ENCODE peak calls at places on chromosomes 7 and 10, in nine cellular contexts. J, B, S, U, V, D, A, Q and E are unnamed samples.

GRCh38 chr10:6542999-6543430 is 37.1 kb downstream of the PRKCQ start:
- DNase-seq in J (no peak), B (no peak), S (no peak), U (no peak), V (no peak), D (no peak), A (no peak), Q (no peak), E (no peak)

GRCh38 chr7:2123360-2123759 is 109.4 kb downstream of the MAD1L1 start:
- DNase-seq in J (no peak), B (no peak), S (no peak), U (no peak), V (no peak), D (no peak), A (no peak), Q (no peak), E (no peak)

GRCh38 chr10:13613519-13613918 is 26.8 kb downstream of the PRPF18 start:
- DNase-seq in J (no peak), B (no peak), S (no peak), U (no peak), V (no peak), D (peak; percentile 7), A (peak; percentile 68), Q (peak; percentile 37), E (no peak)

GRCh38 chr7:6221340-6222319 is 50.8 kb downstream of the CYTH3 start:
- DNase-seq in J (no peak), B (no peak), S (no peak), U (no peak), V (no peak), D (no peak), A (no peak), Q (peak; percentile 61), E (no peak)

GRCh38 chr10:97063983-97064837 is 121.5 kb downstream of the SLIT1 start:
- DNase-seq in J (no peak), B (no peak), S (no peak), U (no peak), V (no peak), D (no peak), A (no peak), Q (no peak), E (no peak)

GRCh38 chr10:15211464-15211979 is 43.0 kb upstream of the NMT2 start:
- DNase-seq in J (no peak), B (no peak), S (no peak), U (no peak), V (no peak), D (peak; percentile 66), A (no peak), Q (peak; percentile 87), E (no peak)

GRCh38 chr10:29702288-29703164 is 67.8 kb upstream of the SVIL start:
- DNase-seq in J (no peak), B (no peak), S (no peak), U (no peak), V (no peak), D (no peak), A (no peak), Q (peak; percentile 36), E (no peak)

GRCh38 chr7:977326-978048 is 2.1 kb upstream of the COX19 start:
- DNase-seq in J (peak; percentile 57), B (no peak), S (peak; percentile 92), U (no peak), V (no peak), D (no peak), A (peak; percentile 56), Q (no peak), E (no peak)

GRCh38 chr7:64687249-64687648 is 21.3 kb downstream of the ZNF107 start:
- DNase-seq in J (no peak), B (no peak), S (no peak), U (no peak), V (no peak), D (no peak), A (no peak), Q (no peak), E (no peak)

DNA sequence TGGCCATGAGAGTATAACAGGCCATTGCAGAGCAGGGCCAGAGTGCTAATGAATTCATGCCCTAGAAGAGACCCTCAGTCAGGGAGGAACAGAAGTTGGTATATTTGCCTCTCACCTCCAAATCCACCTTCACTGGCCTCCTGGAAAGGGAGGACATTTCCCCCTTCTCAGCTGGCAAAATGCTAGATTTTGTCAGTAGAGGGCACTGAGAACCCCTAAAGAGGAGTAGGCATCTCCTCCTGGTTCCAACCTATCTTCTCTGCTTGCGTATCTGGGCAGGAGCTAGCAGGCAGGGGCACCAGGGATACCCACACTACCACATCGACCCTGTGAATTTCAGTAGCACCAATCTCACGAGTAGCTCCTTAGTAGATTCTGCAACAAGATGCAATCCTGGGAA is 79.8 kb upstream of the GHITM start:
- DNase-seq in J (no peak), B (no peak), S (no peak), U (no peak), V (no peak), D (no peak), A (no peak), Q (no peak), E (no peak)
- TF ChIP-seq CTCF in J (no peak), B (no peak), S (no peak), U (no peak), V (no peak), D (no peak), A (no peak), Q (no peak), E (no peak)

DNA sequence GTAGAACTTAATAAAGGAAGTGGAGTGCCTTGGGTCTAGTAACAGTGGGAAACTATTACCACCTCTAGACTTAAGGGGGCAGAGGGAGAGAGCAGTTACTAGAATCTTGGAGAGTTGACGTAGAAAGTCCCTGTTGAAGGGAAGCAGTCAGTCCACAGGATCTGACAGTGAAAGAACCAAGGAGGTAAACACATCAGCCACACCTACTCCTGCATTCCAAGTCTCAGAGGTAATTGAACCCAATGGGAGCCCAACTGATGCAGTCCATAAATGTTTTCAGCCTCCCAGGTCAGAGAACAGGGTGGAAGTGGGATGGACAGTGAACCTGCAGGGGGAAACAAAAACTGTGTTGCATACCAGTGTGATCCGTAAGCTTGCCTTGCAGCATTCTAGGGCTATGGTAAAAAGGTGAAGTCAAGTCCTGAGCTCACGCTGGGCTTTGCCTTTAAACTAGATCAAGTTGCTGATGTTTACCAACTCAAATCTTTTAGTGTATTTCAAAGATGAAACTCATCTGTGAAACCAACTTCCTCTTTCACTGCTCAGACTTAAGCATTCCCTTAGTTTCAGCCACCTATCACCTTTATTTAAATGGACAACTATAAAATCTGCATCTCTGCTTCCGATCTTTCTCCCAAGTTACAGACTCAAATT is 57.2 kb downstream of the SLC16A12 start:
- DNase-seq in J (no peak), B (no peak), S (no peak), U (no peak), V (no peak), D (no peak), A (peak; percentile 11), Q (peak; percentile 62), E (no peak)
- H3K4me1 ChIP-seq in J (peaks cover 16% of the 10 kb centered on the region), B (peaks cover 46% of the 10 kb centered on the region), S (peaks cover 55% of the 10 kb centered on the region), U (peaks cover 95% of the 10 kb centered on the region), V (peaks cover 22% of the 10 kb centered on the region), D (peaks cover 11% of the 10 kb centered on the region), A (no peaks in the 10 kb centered on the region), Q (peaks cover 46% of the 10 kb centered on the region), E (peaks cover 88% of the 10 kb centered on the region)

DNA sequence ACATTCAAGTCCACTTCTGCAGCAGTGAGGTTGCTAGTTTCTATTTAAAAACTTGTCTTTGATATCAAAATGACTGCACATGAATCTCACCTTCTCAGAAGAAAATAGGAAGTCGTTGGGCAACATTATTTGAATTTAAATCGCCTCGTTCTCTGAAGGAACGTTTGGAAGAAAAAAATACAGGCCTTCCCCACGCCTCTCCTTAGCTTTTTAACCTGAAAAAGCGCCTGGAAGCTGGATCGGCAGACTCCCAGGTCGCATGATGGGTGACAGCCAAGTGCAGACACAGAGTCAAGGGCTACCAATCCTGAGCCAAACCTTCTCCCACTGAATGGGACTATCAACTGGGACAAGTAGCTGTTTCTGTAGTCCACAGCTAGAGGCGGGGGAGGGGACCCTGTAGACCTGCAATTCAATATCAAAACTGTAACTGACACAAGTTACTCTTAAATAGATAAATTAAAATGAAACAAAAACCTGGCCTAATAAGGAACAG is 2.2 kb downstream of the FAM53B start:
- DNase-seq in J (no peak), B (no peak), S (no peak), U (no peak), V (no peak), D (no peak), A (no peak), Q (no peak), E (peak; percentile 57)
- H3K4me3 ChIP-seq in J (peak overlapping the region; percentile 72), B (peak overlapping the region; percentile 64), S (no peak overlapping the region), U (peak overlapping the region; percentile 82), V (peak overlapping the region; percentile 83), D (peak overlapping the region; percentile 92), A (peak overlapping the region; percentile 93), Q (peak overlapping the region; percentile 66), E (no peak overlapping the region)

DNA sequence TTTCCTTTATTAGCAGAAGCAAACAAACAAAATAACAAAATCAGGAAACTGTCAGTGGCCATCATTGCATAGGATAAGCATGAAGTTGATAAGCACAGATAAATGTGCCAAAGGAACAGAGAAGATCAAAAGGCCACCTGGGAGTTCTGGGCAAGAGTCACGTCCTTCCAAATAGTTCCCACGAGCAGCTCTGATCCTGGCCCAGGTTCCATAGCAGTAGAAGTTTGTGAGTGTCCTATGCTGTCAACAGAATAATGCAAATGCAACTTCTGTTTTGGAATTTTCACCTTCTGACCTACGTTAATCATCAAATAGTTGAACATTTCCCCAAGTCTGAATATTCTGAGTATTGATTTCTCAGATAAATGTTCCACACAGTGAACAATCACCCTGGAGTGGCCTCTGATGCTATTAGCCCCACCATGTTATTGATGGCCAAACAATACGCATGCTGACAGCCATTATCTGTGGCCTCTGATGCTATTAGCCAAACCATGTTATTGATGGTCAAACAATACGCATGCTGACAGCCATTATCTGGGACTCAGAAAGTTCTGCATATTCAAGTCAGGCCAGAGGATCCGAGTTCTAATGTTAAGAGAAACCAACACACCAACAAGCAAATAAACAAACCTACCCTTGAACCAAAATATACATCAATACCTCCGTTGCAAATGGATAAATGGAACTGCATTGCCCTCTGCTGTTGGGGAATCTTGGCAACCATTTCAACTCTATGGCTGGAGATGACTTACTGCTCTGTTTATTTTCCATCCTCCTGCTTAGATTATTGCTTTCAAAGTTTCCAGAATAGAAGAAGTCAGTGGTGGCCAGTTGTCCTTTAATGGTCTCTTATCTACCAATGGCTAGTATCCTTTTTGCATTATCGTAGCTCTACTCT is 63.3 kb downstream of the MRC1 start:
- DNase-seq in J (no peak), B (no peak), S (no peak), U (no peak), V (no peak), D (peak; percentile 44), A (peak; percentile 26), Q (no peak), E (no peak)
- TF ChIP-seq CTCF in J (no peak), B (no peak), S (no peak), U (peak; percentile 22), V (no peak), D (peak; percentile 59), A (peak; percentile 52), Q (peak; percentile 9), E (no peak)